ENCODE peak calls at places on chromosomes 2 and 18, in six cellular contexts. X is tibial artery, S is body of pancreas, F is PC-9, V is ovary, I is mucosa of descending colon. Q is an unnamed sample.

GRCh38 chr18:29874519-29875098 is 1167.9 kb downstream of the DSC3 start:
- DNase-seq in X (no peak), V (no peak), S (no peak), F (no peak), I (no peak), Q (no peak)

GRCh38 chr2:33380001-33380609 is 96.3 kb upstream of the RASGRP3 start:
- DNase-seq in I (no peak), X (no peak), V (no peak), S (no peak), F (no peak), Q (no peak)

GRCh38 chr2:101190753-101191516 is 39.8 kb upstream of the TBC1D8 start:
- DNase-seq in F (no peak), X (no peak), V (no peak), I (no peak), S (peak; percentile 17), Q (no peak)

GRCh38 chr2:143808166-143808565 is 678.9 kb downstream of the ARHGAP15 start:
- DNase-seq in V (no peak), I (no peak), X (no peak), F (no peak), S (no peak), Q (no peak)

GRCh38 chr2:6224267-6224666 is 532.1 kb downstream of the SOX11 start:
- DNase-seq in V (no peak), F (peak; percentile 39), I (no peak), S (no peak), X (no peak), Q (no peak)

GRCh38 chr2:81876628-81877027 is 1572.1 kb upstream of the LRRTM1 start:
- DNase-seq in F (no peak), X (no peak), S (no peak), V (no peak), I (no peak), Q (no peak)

GRCh38 chr18:13703899-13704298 is 22.5 kb downstream of the FAM210A start:
- DNase-seq in F (peak; percentile 33), S (no peak), V (no peak), X (no peak), I (no peak), Q (no peak)

GRCh38 chr2:175008009-175008408 is 2.8 kb upstream of the CHN1 start:
- DNase-seq in I (no peak), F (no peak), V (no peak), S (no peak), X (no peak), Q (no peak)

GRCh38 chr18:10168477-10168876 is 254.7 kb downstream of the VAPA start:
- DNase-seq in V (no peak), F (no peak), X (no peak), S (no peak), I (no peak), Q (no peak)

GRCh38 chr2:136356111-136357033 is 238.4 kb upstream of the CXCR4 start:
- DNase-seq in I (no peak), S (no peak), F (no peak), X (no peak), V (no peak), Q (no peak)
- H3K36me3 ChIP-seq in I (no peaks in the 10 kb centered on the region), S (no peaks in the 10 kb centered on the region), F (no peaks in the 10 kb centered on the region), X (no peaks in the 10 kb centered on the region), V (no peaks in the 10 kb centered on the region), Q (no peaks in the 10 kb centered on the region)

GRCh38 chr18:21132398-21132918 is 20.8 kb upstream of the ROCK1 start:
- DNase-seq in S (no peak), F (no peak), X (no peak), V (no peak), I (no peak), Q (no peak)

GRCh38 chr18:21131698-21132230 is 20.2 kb upstream of the ROCK1 start:
- DNase-seq in S (no peak), V (no peak), I (no peak), X (no peak), F (no peak), Q (no peak)

GRCh38 chr18:21129586-21130216 is 18.1 kb upstream of the ROCK1 start:
- DNase-seq in F (no peak), X (no peak), V (no peak), S (no peak), I (no peak), Q (no peak)

GRCh38 chr18:21134895-21135294 is 23.3 kb upstream of the ROCK1 start:
- DNase-seq in I (peak; percentile 21), X (no peak), F (no peak), S (no peak), V (no peak), Q (no peak)
- TF ChIP-seq CTCF in I (no peak), X (peak; percentile 45), F (peak; percentile 44), S (no peak), V (no peak), Q (peak; percentile 58)

GRCh38 chr18:35117951-35118411 is 76.8 kb downstream of the MAPRE2 start:
- DNase-seq in V (no peak), I (no peak), S (no peak), F (no peak), X (no peak), Q (no peak)
- H3K4me3 ChIP-seq in V (no peak overlapping the region), I (no peak overlapping the region), S (no peak overlapping the region), F (no peak overlapping the region), X (peak overlapping the region; percentile 10), Q (peak overlapping the region; percentile 24)

DNA sequence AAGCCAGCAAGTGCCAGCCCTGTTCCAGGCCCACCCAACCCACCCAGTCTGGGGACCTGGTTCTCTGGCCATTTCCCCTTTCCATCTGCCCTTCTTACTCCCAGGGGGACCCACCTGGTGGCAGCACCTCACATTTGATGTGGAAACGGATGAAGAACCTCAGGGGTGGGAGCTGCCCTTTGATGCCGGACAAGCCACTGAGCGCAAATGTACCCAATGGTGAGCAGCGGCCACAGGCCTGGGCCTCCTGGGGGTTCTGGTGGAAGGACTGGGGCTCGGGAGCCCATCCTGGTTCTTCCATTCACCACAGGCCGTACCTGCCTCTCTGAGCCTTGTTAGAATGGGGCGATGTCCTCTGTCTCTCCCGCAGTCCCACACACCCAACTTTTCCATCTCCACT is 84.7 kb downstream of the EPAS1 start:
- DNase-seq in I (no peak), F (no peak), V (no peak), S (no peak), X (no peak), Q (no peak)
- H3K36me3 ChIP-seq in I (peaks cover 3% of the 10 kb centered on the region), F (peaks cover 42% of the 10 kb centered on the region), V (no peaks in the 10 kb centered on the region), S (peaks cover 47% of the 10 kb centered on the region), X (peaks cover 87% of the 10 kb centered on the region), Q (peaks cover 100% of the 10 kb centered on the region)

DNA sequence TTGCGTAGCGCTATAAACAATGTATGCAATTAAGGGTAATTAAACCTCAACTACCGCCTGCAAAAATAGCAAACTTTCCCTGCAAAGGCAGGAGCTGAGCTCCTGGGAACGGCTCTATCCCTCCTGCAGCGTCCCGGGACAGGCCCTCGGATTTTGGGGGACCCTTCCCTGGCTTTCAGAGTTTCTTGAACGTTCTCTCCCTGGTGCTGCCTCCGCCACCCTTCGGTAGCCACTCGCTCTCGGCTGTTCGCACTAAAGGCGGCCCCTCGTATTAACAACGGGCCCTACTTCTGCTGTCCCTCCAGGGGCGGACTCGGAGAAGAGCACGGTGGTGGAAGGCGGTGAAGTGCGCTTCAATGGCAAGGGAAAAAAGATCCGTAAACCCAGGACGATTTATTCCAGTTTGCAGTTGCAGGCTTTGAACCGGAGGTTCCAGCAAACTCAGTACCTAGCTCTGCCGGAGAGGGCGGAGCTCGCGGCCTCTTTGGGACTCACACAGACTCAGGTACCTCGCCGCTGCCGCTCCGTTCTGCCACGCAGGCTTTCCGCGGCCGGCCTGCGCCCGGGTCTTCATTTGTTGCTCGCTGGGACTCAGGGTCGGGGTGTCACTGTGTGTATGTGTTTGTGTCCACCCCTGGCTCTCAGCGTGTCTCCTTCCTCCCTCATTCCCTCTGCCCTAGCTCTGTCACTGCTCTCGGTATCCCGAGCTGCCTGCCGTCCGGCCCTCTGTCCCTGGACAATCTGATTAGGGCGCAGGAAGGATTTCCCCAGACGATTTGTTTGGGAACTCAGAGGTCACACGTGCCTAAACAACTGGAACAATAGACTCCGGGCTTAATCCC is 1.3 kb downstream of the DLX1 start:
- DNase-seq in I (peak; percentile 62), V (no peak), S (peak; percentile 47), F (no peak), X (no peak), Q (no peak)
- TF ChIP-seq CTCF in I (no peak), V (no peak), S (peak; percentile 9), F (no peak), X (no peak), Q (no peak)